ENCODE peak calls at places on chromosomes 3 and 15, in six cellular contexts. V, B, F, H, I and R are unnamed samples.

GRCh38 chr3:85316252-85316651 is 357.5 kb downstream of the CADM2 start:
- DNase-seq in V (no peak), B (no peak), F (no peak), H (no peak), I (no peak), R (no peak)

GRCh38 chr15:40936709-40937666 is 7.8 kb downstream of the DLL4 start:
- DNase-seq in V (no peak), B (no peak), F (peak), H (no peak), I (no peak), R (no peak)

GRCh38 chr3:109115451-109115850 is 2.5 kb downstream of the MORC1 start:
- DNase-seq in V (no peak), B (no peak), F (no peak), H (no peak), I (no peak), R (no peak)

GRCh38 chr3:127783166-127783565 is 39.1 kb downstream of the MGLL start:
- DNase-seq in V (no peak), B (no peak), F (no peak), H (no peak), I (no peak), R (no peak)

GRCh38 chr15:101694261-101694660 is 30.0 kb downstream of the TARS3 start:
- DNase-seq in V (no peak), B (no peak), F (no peak), H (no peak), I (peak), R (no peak)

GRCh38 chr15:40763801-40764765 is at the start of gene GCHFR:
- DNase-seq in V (peak), B (no peak), F (peak), H (no peak), I (peak), R (peak)

GRCh38 chr3:123920868-123921267 is 36.7 kb upstream of the MYLK start:
- DNase-seq in V (no peak), B (no peak), F (no peak), H (no peak), I (no peak), R (no peak)

GRCh38 chr3:108818404-108818803 is 4.2 kb upstream of the TRAT1 start:
- DNase-seq in V (no peak), B (no peak), F (no peak), H (no peak), I (peak), R (peak)

GRCh38 chr3:63934484-63934883 is 22.3 kb upstream of the SCAANT1 start:
- DNase-seq in V (no peak), B (no peak), F (no peak), H (no peak), I (no peak), R (no peak)

GRCh38 chr3:50573566-50574279 is 4.4 kb downstream of the HEMK1 start:
- DNase-seq in V (peak), B (peak), F (no peak), H (no peak), I (no peak), R (peak)